ENCODE peak calls at places on chromosomes 12 and 14, in seven cellular contexts. J, Y, P, R, F, Z and X are unnamed samples.

GRCh38 chr12:14362347-14362746 is 3.1 kb upstream of the ATF7IP start:
- DNase-seq in J (no peak), Y (no peak), P (no peak), R (no peak), F (no peak), Z (no peak), X (no peak)

GRCh38 chr12:26821212-26821701 is 11.7 kb downstream of the ITPR2 start:
- DNase-seq in J (no peak), Y (no peak), P (peak), R (no peak), F (no peak), Z (no peak), X (no peak)

GRCh38 chr12:25784669-25785068 is 173.8 kb upstream of the RASSF8 start:
- DNase-seq in J (no peak), Y (no peak), P (no peak), R (no peak), F (no peak), Z (no peak), X (no peak)

GRCh38 chr12:25017336-25017735 is 68.4 kb upstream of the BCAT1 start:
- DNase-seq in J (no peak), Y (no peak), P (peak), R (no peak), F (no peak), Z (no peak), X (no peak)

GRCh38 chr12:3614806-3615466 is 123.9 kb downstream of the PRMT8 start:
- DNase-seq in J (peak), Y (no peak), P (no peak), R (peak), F (no peak), Z (no peak), X (peak)

GRCh38 chr12:6376079-6376941 is 947 bp upstream of the SCNN1A start:
- DNase-seq in J (peak), Y (peak), P (peak), R (no peak), F (peak), Z (peak), X (peak)

GRCh38 chr12:130526813-130527212 is 189.1 kb downstream of the PIWIL1 start:
- DNase-seq in J (peak), Y (no peak), P (no peak), R (peak), F (peak), Z (no peak), X (peak)

GRCh38 chr12:70960484-70960883 is 39.9 kb upstream of the PTPRR start:
- DNase-seq in J (no peak), Y (no peak), P (no peak), R (no peak), F (no peak), Z (no peak), X (peak)

GRCh38 chr14:54356172-54356571 is 40.6 kb upstream of the CDKN3 start:
- DNase-seq in J (no peak), Y (no peak), P (peak), R (no peak), F (no peak), Z (no peak), X (no peak)

GRCh38 chr14:79971330-79971729 is 240.0 kb downstream of the DIO2 start:
- DNase-seq in J (no peak), Y (peak), P (peak), R (no peak), F (no peak), Z (no peak), X (no peak)

GRCh38 chr14:88825503-88825902 is 1.1 kb downstream of the TTC8 start:
- DNase-seq in J (no peak), Y (no peak), P (no peak), R (no peak), F (no peak), Z (no peak), X (no peak)

GRCh38 chr14:62304172-62304571 is 542.0 kb downstream of the SNAPC1 start:
- DNase-seq in J (no peak), Y (no peak), P (no peak), R (no peak), F (no peak), Z (no peak), X (no peak)

GRCh38 chr12:103632554-103633216 is 45.6 kb downstream of the STAB2 start:
- DNase-seq in J (peak), Y (peak), P (peak), R (peak), F (peak), Z (peak), X (peak)

GRCh38 chr12:54571166-54571856 is 17.1 kb downstream of the PPP1R1A start:
- DNase-seq in J (peak), Y (peak), P (no peak), R (peak), F (peak), Z (no peak), X (peak)

GRCh38 chr12:98870521-98870920 is 225.4 kb downstream of the APAF1 start:
- DNase-seq in J (no peak), Y (no peak), P (no peak), R (peak), F (no peak), Z (no peak), X (peak)

GRCh38 chr14:45249847-45250575 is 3.0 kb downstream of the MIS18BP1 start:
- DNase-seq in J (no peak), Y (peak), P (peak), R (no peak), F (no peak), Z (no peak), X (no peak)

GRCh38 chr12:123946152-123946515 is 26.5 kb downstream of the CCDC92 start:
- DNase-seq in J (peak), Y (no peak), P (no peak), R (no peak), F (no peak), Z (no peak), X (no peak)

GRCh38 chr12:34186492-34186891 is 164.2 kb downstream of the ALG10 start:
- DNase-seq in J (no peak), Y (no peak), P (no peak), R (no peak), F (no peak), Z (no peak), X (no peak)

GRCh38 chr12:42691991-42692557 is 102.5 kb upstream of the PRICKLE1 start:
- DNase-seq in J (no peak), Y (no peak), P (no peak), R (no peak), F (no peak), Z (no peak), X (no peak)

DNA sequence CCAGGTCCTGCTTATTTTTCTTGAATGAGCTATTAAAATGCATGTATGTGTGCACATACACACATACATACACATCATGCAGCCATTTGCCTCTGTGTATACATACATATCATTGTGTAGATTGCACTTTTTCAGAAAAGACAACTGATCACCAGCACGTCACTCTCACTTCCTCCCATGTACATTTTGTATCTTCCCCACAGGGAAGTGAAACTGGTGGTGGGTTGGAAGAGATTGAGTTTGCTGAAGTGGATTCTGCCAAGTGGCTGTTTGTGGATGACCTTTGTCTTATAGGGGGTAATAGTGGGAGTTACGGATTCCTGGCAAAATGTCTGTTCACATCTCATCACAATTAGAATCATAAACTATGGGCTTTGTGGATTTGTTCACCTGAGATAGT is 448.6 kb downstream of the RAD51B start:
- DNase-seq in J (no peak), Y (peak), P (no peak), R (no peak), F (no peak), Z (peak), X (no peak)
- H3K23ac ChIP-seq in J (no peak), Y (no peak), P (no peak), R (no peak), F (no peak), Z (no peak), X (no peak)

DNA sequence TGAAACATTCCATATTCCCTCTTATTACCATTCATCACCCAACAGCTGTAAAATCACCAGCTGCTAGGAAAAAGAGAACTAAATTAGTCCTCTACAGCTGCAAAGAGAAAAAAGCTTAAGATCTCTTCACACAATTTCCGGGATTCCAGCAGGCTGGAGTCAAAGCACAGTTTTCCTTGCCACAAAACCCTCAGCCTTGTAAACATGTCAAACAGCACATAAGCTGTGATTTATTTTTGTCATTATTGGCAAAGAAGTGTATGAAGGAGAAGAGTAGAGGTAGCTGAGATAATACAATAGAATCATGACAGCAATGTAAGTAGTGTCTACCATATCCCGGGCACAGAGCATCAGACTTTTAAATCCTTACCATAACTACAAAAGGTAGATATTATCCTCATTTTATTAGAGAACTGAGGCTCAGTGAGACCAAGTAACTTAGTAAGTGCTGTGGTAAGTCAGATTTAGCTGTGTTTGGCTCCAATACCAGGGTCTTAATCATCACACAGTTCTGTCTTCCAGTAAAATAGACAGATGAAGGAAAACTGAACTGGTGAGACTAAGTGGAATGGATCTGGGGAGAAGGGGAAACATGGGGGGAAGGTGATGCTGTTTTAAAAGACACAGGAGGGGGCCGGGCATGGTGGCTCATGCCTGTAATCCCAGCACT is 57.3 kb downstream of the NTN4 start:
- DNase-seq in J (no peak), Y (peak), P (peak), R (no peak), F (no peak), Z (no peak), X (no peak)
- H3K23ac ChIP-seq in J (no peak), Y (no peak), P (peak), R (no peak), F (no peak), Z (no peak), X (no peak)

DNA sequence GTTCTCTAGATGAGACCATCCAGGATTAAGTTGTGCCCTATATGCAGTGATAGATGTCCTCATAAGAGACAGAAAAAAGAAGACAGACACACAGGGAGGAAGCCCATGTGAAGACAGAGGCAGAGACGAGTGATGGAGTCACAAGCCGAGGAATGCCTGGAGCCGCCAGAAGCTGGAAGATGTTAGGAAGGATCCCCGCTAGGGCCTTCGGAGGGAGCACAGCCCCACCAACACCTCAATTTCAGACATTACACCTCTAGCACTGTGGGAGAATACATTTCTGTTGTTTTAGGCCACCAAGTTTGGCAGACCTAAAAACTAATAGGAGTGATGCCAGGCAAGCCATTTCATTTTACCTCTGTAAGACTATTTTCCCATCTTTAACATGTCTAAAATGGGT is 458.5 kb downstream of the MED13L start:
- DNase-seq in J (no peak), Y (no peak), P (no peak), R (no peak), F (no peak), Z (no peak), X (no peak)
- H3K23ac ChIP-seq in J (no peak), Y (no peak), P (no peak), R (no peak), F (no peak), Z (no peak), X (no peak)

GRCh38 chr14:95132732-95133131 is 24.6 kb downstream of the DICER1 start:
- DNase-seq in J (no peak), Y (peak), P (peak), R (no peak), F (no peak), Z (no peak), X (no peak)

GRCh38 chr14:95127531-95127911 is 29.8 kb downstream of the DICER1 start:
- DNase-seq in J (no peak), Y (no peak), P (no peak), R (no peak), F (no peak), Z (no peak), X (no peak)

GRCh38 chr14:95133282-95133681 is 24.0 kb downstream of the DICER1 start:
- DNase-seq in J (no peak), Y (no peak), P (peak), R (peak), F (no peak), Z (no peak), X (no peak)

GRCh38 chr14:95128140-95128539 is 29.2 kb downstream of the DICER1 start:
- DNase-seq in J (no peak), Y (no peak), P (no peak), R (no peak), F (no peak), Z (no peak), X (no peak)

GRCh38 chr14:95130545-95130944 is 26.8 kb downstream of the DICER1 start:
- DNase-seq in J (no peak), Y (no peak), P (no peak), R (no peak), F (no peak), Z (no peak), X (no peak)
- H3K23ac ChIP-seq in J (no peak), Y (no peak), P (no peak), R (no peak), F (no peak), Z (no peak), X (no peak)

GRCh38 chr12:31300341-31300740 is 25.6 kb downstream of the SINHCAF start:
- DNase-seq in J (no peak), Y (no peak), P (no peak), R (no peak), F (no peak), Z (no peak), X (no peak)

GRCh38 chr12:31298510-31298904 is 27.4 kb downstream of the SINHCAF start:
- DNase-seq in J (no peak), Y (no peak), P (no peak), R (no peak), F (no peak), Z (no peak), X (no peak)

GRCh38 chr12:31301311-31301710 is 24.6 kb downstream of the SINHCAF start:
- DNase-seq in J (no peak), Y (no peak), P (no peak), R (no peak), F (no peak), Z (no peak), X (no peak)

GRCh38 chr12:31303466-31303865 is 22.5 kb downstream of the SINHCAF start:
- DNase-seq in J (no peak), Y (no peak), P (no peak), R (no peak), F (no peak), Z (no peak), X (no peak)

GRCh38 chr12:31300783-31301182 is 25.2 kb downstream of the SINHCAF start:
- DNase-seq in J (no peak), Y (peak), P (no peak), R (no peak), F (no peak), Z (no peak), X (no peak)
- H3K23ac ChIP-seq in J (no peak), Y (no peak), P (no peak), R (no peak), F (no peak), Z (no peak), X (no peak)

GRCh38 chr14:65260786-65261185 is 151.7 kb upstream of the FUT8 start:
- DNase-seq in J (no peak), Y (peak), P (peak), R (no peak), F (no peak), Z (no peak), X (no peak)
- H3K23ac ChIP-seq in J (no peak), Y (no peak), P (no peak), R (no peak), F (no peak), Z (no peak), X (no peak)

GRCh38 chr12:67798763-67799162 is 150.2 kb downstream of the DYRK2 start:
- DNase-seq in J (no peak), Y (no peak), P (no peak), R (no peak), F (no peak), Z (no peak), X (no peak)
- H3K23ac ChIP-seq in J (no peak), Y (no peak), P (no peak), R (no peak), F (no peak), Z (no peak), X (no peak)

GRCh38 chr14:83991666-83992065 is 1538.3 kb upstream of the FLRT2 start:
- DNase-seq in J (no peak), Y (no peak), P (peak), R (no peak), F (no peak), Z (no peak), X (no peak)
- H3K23ac ChIP-seq in J (no peak), Y (no peak), P (peak), R (no peak), F (no peak), Z (no peak), X (no peak)

DNA sequence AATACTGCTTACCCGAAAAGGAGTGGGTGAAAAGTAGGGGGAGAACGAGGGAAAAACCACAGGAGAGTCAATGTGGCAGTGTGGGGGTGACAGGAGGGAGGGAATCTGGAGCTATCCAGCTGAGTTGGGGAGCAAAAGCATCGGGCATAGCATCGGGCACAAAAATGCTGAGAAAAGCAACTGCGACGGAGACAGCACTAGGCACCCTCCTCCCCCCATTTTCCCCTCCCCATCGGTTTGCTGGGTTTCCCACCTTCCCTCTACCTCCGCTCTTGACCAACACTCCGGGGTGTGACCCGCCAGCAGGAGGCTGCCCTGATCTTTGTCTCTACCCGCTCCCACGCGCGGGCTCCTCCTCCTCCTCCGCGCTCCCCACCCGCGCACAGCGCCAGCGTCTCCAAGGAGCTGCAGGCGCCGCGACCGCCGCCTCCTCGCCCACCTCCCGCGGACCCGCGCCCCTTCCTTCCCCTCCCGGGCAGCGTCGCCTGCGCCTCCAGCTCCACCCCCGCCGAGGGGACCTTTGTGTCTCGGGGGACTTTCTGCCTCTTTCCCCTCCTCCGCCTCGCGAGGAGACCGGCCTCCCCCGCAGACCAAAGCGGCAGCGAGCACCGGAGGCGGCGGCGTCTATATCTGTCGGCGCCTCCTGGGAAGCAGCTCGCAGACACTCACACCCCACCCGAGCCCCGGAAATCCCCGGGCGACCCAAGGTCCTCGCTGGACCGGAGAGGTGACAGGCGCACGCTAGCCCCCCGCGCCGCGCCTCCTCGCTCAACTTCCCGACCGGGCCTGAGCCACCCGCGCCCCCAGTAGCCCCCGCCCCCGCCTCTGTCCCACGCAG is 939 bp downstream of the CDK17 start:
- DNase-seq in J (peak), Y (peak), P (peak), R (peak), F (peak), Z (peak), X (peak)
- H3K23ac ChIP-seq in J (no peak), Y (peak), P (peak), R (peak), F (no peak), Z (no peak), X (no peak)

DNA sequence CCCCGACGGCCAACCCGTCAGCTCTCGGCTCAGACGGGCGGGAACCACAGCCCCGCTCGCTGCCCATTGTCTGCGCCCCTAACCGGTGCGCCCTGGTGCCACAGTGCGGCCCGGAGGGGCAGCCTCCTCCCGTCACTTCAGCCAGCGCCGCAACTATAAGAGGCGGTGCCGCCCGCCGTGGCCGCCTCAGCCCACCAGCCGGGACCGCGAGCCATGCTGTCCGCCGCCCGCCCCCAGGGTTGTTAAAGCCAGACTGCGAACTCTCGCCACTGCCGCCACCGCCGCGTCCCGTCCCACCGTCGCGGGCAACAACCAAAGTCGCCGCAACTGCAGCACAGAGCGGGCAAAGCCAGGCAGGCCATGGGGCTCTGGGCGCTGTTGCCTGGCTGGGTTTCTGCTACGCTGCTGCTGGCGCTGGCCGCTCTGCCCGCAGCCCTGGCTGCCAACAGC is at the start of gene WNT1:
- DNase-seq in J (no peak), Y (no peak), P (no peak), R (no peak), F (peak), Z (no peak), X (no peak)
- H3K23ac ChIP-seq in J (no peak), Y (peak), P (peak), R (peak), F (no peak), Z (no peak), X (no peak)